ENCODE peak calls at places on chromosomes 6 and 20, in five cellular contexts. E is esophagus muscularis mucosa, I is HepG2, P is transverse colon, Y is endothelial cell of umbilical vein. H is an unnamed sample. For H3K4me1, the result is how much of the 10 kb centered on the place peaks cover.

GRCh38 chr6:33907227-33907626 is 103.4 kb upstream of the MLN start:
- DNase-seq in Y (no peak), I (no peak), E (no peak), P (no peak), H (no peak)

GRCh38 chr6:134936476-134936875 is 13.4 kb downstream of the ALDH8A1 start:
- DNase-seq in E (no peak), Y (no peak), I (no peak), P (no peak), H (no peak)

GRCh38 chr6:139135578-139136545 is 982 bp downstream of the HECA start:
- DNase-seq in I (no peak), E (no peak), Y (peak), P (peak), H (peak)

GRCh38 chr6:161835426-161836029 is 561.7 kb upstream of the AGPAT4 start:
- DNase-seq in E (peak), P (no peak), Y (no peak), I (peak), H (no peak)

GRCh38 chr6:18416341-18416679 is 29.2 kb downstream of the RNF144B start:
- DNase-seq in P (no peak), I (no peak), Y (no peak), E (no peak), H (no peak)

GRCh38 chr6:157385482-157385881 is 4.5 kb downstream of the ZDHHC14 start:
- DNase-seq in E (no peak), I (no peak), P (no peak), Y (no peak), H (no peak)

GRCh38 chr6:96213768-96214167 is 198.0 kb downstream of the FUT9 start:
- DNase-seq in E (no peak), P (no peak), Y (no peak), I (no peak), H (no peak)

GRCh38 chr20:48184229-48184628 is 398.9 kb upstream of the SULF2 start:
- DNase-seq in E (no peak), Y (no peak), P (no peak), I (no peak), H (no peak)

GRCh38 chr20:16397053-16397452 is 176.2 kb downstream of the KIF16B start:
- DNase-seq in Y (no peak), I (no peak), E (peak), P (no peak), H (no peak)

GRCh38 chr6:134240664-134241431 is 77.1 kb downstream of the SGK1 start:
- DNase-seq in I (no peak), E (no peak), P (peak), Y (no peak), H (peak)

GRCh38 chr6:26394289-26394688 is 7.8 kb upstream of the BTN3A1 start:
- DNase-seq in Y (peak), P (no peak), I (peak), E (no peak), H (no peak)

GRCh38 chr6:33237731-33238130 is 29.4 kb downstream of the RING1 start:
- DNase-seq in Y (no peak), P (no peak), I (no peak), E (no peak), H (no peak)

GRCh38 chr20:34368547-34368946 is 5.5 kb downstream of the ITCH start:
- DNase-seq in I (no peak), Y (no peak), E (no peak), P (no peak), H (no peak)

GRCh38 chr20:2261105-2261504 is 34.7 kb upstream of the TGM3 start:
- DNase-seq in E (no peak), Y (no peak), I (peak), P (peak), H (no peak)

GRCh38 chr6:56023829-56024228 is 148.4 kb upstream of the BMP5 start:
- DNase-seq in P (no peak), E (no peak), I (no peak), Y (no peak), H (no peak)

GRCh38 chr20:17320456-17320855 is 93.6 kb downstream of the PCSK2 start:
- DNase-seq in P (no peak), I (no peak), Y (no peak), E (peak), H (no peak)

GRCh38 chr6:4139272-4139671 is 3.9 kb upstream of the ECI2 start:
- DNase-seq in E (no peak), I (no peak), Y (no peak), P (no peak), H (no peak)

GRCh38 chr6:34349226-34349625 is 43.2 kb downstream of the NUDT3 start:
- DNase-seq in I (no peak), Y (no peak), E (no peak), P (no peak), H (no peak)

GRCh38 chr6:107185570-107185969 is 70.3 kb upstream of the BEND3 start:
- DNase-seq in Y (peak), I (peak), E (no peak), P (no peak), H (no peak)

GRCh38 chr6:69584536-69584912 is 212.3 kb downstream of the LMBRD1 start:
- DNase-seq in E (no peak), Y (no peak), P (no peak), I (no peak), H (no peak)

GRCh38 chr6:130359736-130360135 is 6.1 kb upstream of the TMEM200A start:
- DNase-seq in Y (no peak), P (peak), I (no peak), E (no peak), H (no peak)

GRCh38 chr6:139367810-139368321 is 6.6 kb downstream of the CITED2 start:
- DNase-seq in P (no peak), I (no peak), Y (peak), E (no peak), H (no peak)

GRCh38 chr6:145743325-145743724 is 8.0 kb upstream of the EPM2A start:
- DNase-seq in Y (no peak), E (no peak), I (no peak), P (no peak), H (no peak)

GRCh38 chr6:35305117-35305516 is 7.5 kb downstream of the DEF6 start:
- DNase-seq in E (no peak), P (no peak), Y (no peak), I (no peak), H (no peak)

GRCh38 chr20:8287328-8287727 is 155.3 kb downstream of the PLCB1 start:
- DNase-seq in E (no peak), Y (no peak), I (no peak), P (no peak), H (no peak)

GRCh38 chr6:152117156-152118129 is 310.0 kb downstream of the ESR1 start:
- DNase-seq in I (no peak), P (no peak), Y (no peak), E (no peak), H (no peak)

GRCh38 chr6:25006565-25007001 is 70.8 kb upstream of the RIPOR2 start:
- DNase-seq in P (peak), E (no peak), Y (peak), I (no peak), H (peak)

GRCh38 chr20:34311118-34312023 is 8.2 kb upstream of the AHCY start:
- DNase-seq in Y (no peak), I (peak), P (peak), E (no peak), H (no peak)

GRCh38 chr6:161744211-161745067 is 470.6 kb upstream of the AGPAT4 start:
- DNase-seq in Y (peak), I (no peak), E (no peak), P (no peak), H (no peak)

GRCh38 chr6:72132425-72132824 is 246.1 kb downstream of the RIMS1 start:
- DNase-seq in Y (no peak), E (no peak), P (no peak), I (no peak), H (no peak)

GRCh38 chr6:45376310-45377040 is 1.3 kb downstream of the SUPT3H start:
- DNase-seq in Y (peak), P (no peak), I (no peak), E (no peak), H (no peak)

GRCh38 chr6:148818939-148819575 is 72.2 kb downstream of the UST start:
- DNase-seq in I (no peak), Y (no peak), E (no peak), P (no peak), H (no peak)

GRCh38 chr20:45034436-45034835 is 66.5 kb downstream of the KCNS1 start:
- DNase-seq in Y (no peak), I (no peak), E (no peak), P (no peak), H (no peak)

GRCh38 chr20:45032781-45033180 is 66.5 kb downstream of the STK4 start:
- DNase-seq in E (no peak), P (no peak), Y (no peak), I (no peak), H (no peak)

GRCh38 chr20:45032276-45032675 is 66.0 kb downstream of the STK4 start:
- DNase-seq in E (no peak), Y (no peak), I (no peak), P (no peak), H (no peak)

GRCh38 chr20:45028424-45029136 is 62.3 kb downstream of the STK4 start:
- DNase-seq in P (no peak), E (no peak), Y (no peak), I (no peak), H (no peak)

DNA sequence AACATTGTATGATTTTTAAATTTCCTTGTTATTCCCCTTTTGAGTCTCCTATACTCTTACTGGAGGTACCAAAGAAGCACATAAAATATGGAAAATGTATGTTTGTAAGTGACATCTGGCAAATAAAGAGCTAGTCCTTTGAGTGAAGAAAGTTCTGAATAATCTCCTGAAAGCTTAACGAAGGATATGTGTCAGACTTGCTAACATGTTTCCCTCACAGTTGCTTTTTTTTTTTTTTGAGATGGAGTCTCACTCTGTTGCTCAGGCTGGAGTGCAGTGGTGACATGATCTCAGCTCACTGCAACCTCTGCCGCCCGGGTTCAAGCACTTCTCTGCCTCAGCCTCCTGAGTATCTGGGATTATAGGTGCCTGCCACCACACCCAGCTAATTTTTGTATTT is 63.6 kb downstream of the STK4 start:
- DNase-seq in P (no peak), E (no peak), I (no peak), Y (no peak), H (no peak)
- H3K4me1 ChIP-seq in P (under half), E (under half), I (under half), Y (under half), H (under half)

DNA sequence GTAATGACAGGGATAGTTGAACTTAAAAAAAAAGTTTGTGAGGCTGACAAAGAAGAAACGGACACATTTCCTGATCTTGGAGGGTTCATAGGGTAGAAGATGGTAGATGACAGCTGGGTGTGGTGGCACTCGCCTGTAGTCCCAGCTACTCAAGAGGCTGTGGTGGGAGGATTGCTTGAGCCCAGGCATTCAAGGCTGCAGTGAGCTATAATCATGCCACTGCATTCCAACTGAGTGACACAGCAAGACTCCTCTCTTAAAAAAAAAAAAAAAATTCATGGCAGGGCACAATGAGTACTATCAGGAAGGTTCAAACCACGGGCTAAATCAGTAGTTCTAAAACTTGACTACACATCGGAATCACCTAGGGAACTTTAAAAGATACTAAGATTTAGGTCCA is 2.0 kb upstream of the MICA start:
- DNase-seq in P (peak), Y (peak), I (peak), E (no peak), H (no peak)
- TF ChIP-seq POLR2AphosphoS5 in P (peak), Y (no peak), I (no peak), E (peak), H (no peak)

DNA sequence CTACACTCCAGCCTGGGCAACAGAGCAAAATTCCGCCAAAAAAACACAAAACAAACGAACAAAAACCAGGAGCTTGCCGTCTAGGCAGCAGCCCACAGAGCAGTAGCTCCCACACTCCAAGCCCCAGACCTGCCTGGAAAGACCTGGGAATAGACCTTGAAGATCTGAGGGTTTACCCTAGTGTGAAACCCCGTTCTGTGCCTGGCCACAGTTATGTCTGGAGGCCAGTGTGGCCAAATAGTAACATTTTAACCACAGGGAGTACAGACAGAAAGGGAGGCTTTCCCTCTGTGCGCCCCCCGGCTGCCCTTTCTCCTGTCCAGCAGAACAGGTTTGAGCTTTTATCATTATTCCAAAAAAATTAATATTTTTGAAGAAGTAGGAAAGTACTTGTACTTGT is 172.4 kb downstream of the QKI start:
- DNase-seq in I (no peak), Y (no peak), E (no peak), P (no peak), H (no peak)
- H3K4me1 ChIP-seq in I (under half), Y (under half), E (under half), P (under half), H (under half)

DNA sequence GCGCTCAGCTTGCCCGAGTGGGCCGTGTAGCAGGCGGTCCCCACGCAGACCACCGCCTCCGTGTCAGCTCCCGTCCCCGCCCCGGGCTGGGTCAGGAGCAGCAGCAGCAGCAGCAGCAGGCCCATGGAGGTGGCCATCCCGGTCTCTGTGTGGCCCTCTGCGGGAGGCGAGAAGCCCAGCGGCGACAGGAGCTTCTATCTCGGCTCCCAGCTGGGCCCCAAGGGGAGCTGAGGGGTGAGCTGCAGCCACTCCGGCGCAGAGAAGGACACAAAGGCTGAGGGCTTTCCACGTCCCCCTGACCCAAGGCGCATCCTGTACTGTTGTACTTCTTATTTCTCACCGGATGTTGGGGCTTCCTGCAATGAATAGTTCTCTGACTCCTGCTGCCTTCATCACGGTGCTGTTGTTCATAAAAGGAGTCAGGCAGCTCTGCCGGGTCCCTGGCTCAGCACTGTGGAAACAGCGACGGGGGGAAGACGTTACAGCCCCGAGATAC is at the start of gene CD93:
- DNase-seq in Y (peak), I (no peak), P (no peak), E (no peak), H (peak)
- TF ChIP-seq POLR2AphosphoS5 in Y (peak), I (no peak), P (peak), E (peak), H (no peak)

GRCh38 chr20:57476641-57477461 is 48.1 kb downstream of the CTCFL start:
- DNase-seq in I (no peak), E (no peak), P (no peak), Y (no peak), H (peak)

GRCh38 chr20:57475388-57476072 is 49.4 kb downstream of the CTCFL start:
- DNase-seq in Y (no peak), E (no peak), P (no peak), I (no peak), H (peak)

GRCh38 chr20:57474191-57474590 is 50.7 kb downstream of the CTCFL start:
- DNase-seq in I (no peak), Y (no peak), P (no peak), E (no peak), H (peak)

GRCh38 chr20:57474816-57475215 is 50.1 kb downstream of the CTCFL start:
- DNase-seq in Y (no peak), P (no peak), E (no peak), I (no peak), H (peak)

GRCh38 chr20:57476073-57476526 is 48.8 kb downstream of the CTCFL start:
- DNase-seq in Y (peak), E (no peak), P (no peak), I (no peak), H (peak)
- H3K4me1 ChIP-seq in Y (under half), E (half or more), P (under half), I (under half), H (under half)

DNA sequence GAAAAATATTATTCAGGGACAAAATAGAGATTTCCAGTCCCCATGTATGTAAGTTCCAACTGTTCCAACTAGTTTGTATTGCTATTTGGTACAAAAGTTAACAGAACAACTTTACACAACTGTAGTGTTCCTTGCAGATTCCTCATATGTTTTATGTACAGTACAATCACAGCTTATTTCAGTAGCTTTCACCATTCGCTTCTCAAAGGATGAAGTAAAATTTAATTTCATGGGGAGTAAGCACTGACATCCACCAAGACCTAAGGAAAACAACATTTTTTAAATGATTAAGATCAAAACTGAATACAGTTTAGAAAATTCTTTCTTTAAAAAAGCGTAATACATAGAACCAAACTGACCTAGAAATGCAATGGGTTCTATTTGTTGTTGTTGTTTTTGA is 24.6 kb downstream of the ZNF217 start:
- DNase-seq in Y (no peak), I (no peak), P (no peak), E (no peak), H (no peak)
- TF ChIP-seq POLR2AphosphoS5 in Y (no peak), I (no peak), P (no peak), E (no peak), H (no peak)

GRCh38 chr6:37136821-37137200 is 33.1 kb upstream of the PIM1 start:
- DNase-seq in E (no peak), P (no peak), I (no peak), Y (no peak), H (no peak)
- H3K4me1 ChIP-seq in E (half or more), P (under half), I (half or more), Y (under half), H (under half)

GRCh38 chr6:154622618-154623336 is 110.4 kb upstream of the SCAF8 start:
- DNase-seq in E (no peak), I (no peak), P (no peak), Y (no peak), H (no peak)

GRCh38 chr6:154623391-154623790 is 109.8 kb upstream of the SCAF8 start:
- DNase-seq in I (no peak), E (no peak), Y (no peak), P (no peak), H (no peak)

GRCh38 chr6:154624038-154624599 is 109.1 kb upstream of the SCAF8 start:
- DNase-seq in I (no peak), P (no peak), E (no peak), Y (no peak), H (no peak)

GRCh38 chr6:154619183-154619582 is 108.7 kb upstream of the CNKSR3 start:
- DNase-seq in E (no peak), Y (no peak), P (no peak), I (no peak), H (no peak)

DNA sequence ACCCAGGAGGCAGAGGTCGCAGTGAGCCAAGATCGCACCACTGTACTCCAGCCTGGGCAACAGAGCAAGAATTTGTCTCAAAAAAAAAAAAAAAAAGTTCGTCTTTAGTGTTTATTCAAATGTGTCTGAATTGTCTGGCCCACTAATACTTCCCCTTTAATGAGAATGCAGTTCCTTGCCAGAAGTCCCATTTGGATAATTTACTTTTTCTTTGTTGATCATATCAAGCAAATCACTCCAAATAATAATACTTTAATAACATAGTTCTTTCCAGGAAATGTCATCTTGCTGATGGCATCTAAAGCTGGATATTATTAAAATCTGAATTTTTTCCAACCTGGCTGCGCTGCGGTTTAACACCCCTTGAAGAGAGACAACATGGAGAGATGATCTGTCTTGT is 111.1 kb upstream of the CNKSR3 start:
- DNase-seq in I (no peak), Y (no peak), P (no peak), E (no peak), H (no peak)
- TF ChIP-seq POLR2AphosphoS5 in I (no peak), Y (no peak), P (no peak), E (no peak), H (no peak)